ENCODE peak calls at places on chromosomes 16 and 17, in eight cellular contexts. H is HepG2, Z is IMR-90, V is K562, D is HCT116, E is SK-N-SH, X is H1, A is GM12878. U is an unnamed sample.

GRCh38 chr16:74650966-74651567 is 15.6 kb downstream of the RFWD3 start:
- DNase-seq in A (no peak), D (peak), E (peak), Z (no peak), H (peak), X (no peak), V (peak), U (no peak)

GRCh38 chr17:31743767-31744166 is 115.3 kb downstream of the COPRS start:
- DNase-seq in H (no peak), Z (peak), X (no peak), E (no peak), D (no peak), V (no peak), A (no peak), U (no peak)

GRCh38 chr17:876272-876671 is 94.1 kb downstream of the MRM3 start:
- DNase-seq in X (no peak), V (no peak), D (no peak), Z (no peak), H (no peak), E (no peak), A (no peak), U (no peak)

GRCh38 chr17:48388955-48389764 is 40.9 kb downstream of the SKAP1 start:
- DNase-seq in D (no peak), A (no peak), X (no peak), E (no peak), H (no peak), V (no peak), Z (no peak), U (no peak)

GRCh38 chr16:23974223-23974622 is 138.4 kb downstream of the PRKCB start:
- DNase-seq in D (no peak), H (no peak), V (no peak), E (no peak), A (no peak), Z (no peak), X (peak), U (no peak)

GRCh38 chr16:26053889-26054288 is 362.1 kb downstream of the HS3ST4 start:
- DNase-seq in Z (no peak), D (no peak), E (no peak), A (no peak), V (no peak), H (no peak), X (no peak), U (no peak)

GRCh38 chr17:66847704-66848103 is 12.8 kb downstream of the CACNG5 start:
- DNase-seq in H (no peak), D (no peak), X (no peak), E (no peak), V (no peak), Z (no peak), A (no peak), U (no peak)

GRCh38 chr16:13727943-13728342 is 192.0 kb upstream of the ERCC4 start:
- DNase-seq in A (no peak), X (no peak), H (no peak), Z (no peak), E (no peak), D (no peak), V (no peak), U (no peak)

GRCh38 chr16:14529010-14529669 is 100.9 kb downstream of the PARN start:
- DNase-seq in E (peak), D (peak), Z (peak), X (peak), A (peak), V (peak), H (peak), U (peak)

GRCh38 chr16:49776085-49776501 is 79.8 kb downstream of the ZNF423 start:
- DNase-seq in E (peak), Z (no peak), V (no peak), A (no peak), X (no peak), H (no peak), D (no peak), U (no peak)

GRCh38 chr17:17206149-17206912 is at the start of gene PLD6:
- DNase-seq in Z (peak), V (peak), A (peak), D (peak), H (peak), E (peak), X (no peak), U (peak)

GRCh38 chr17:33924105-33924504 is 331.0 kb upstream of the CCL2 start:
- DNase-seq in X (no peak), D (no peak), H (no peak), E (no peak), Z (no peak), A (no peak), V (peak), U (no peak)

GRCh38 chr16:16938009-16938408 is 532.8 kb downstream of the XYLT1 start:
- DNase-seq in D (no peak), A (no peak), E (peak), X (no peak), V (no peak), Z (no peak), H (no peak), U (no peak)

GRCh38 chr16:67278773-67279295 is 498 bp upstream of the PLEKHG4 start:
- DNase-seq in X (no peak), Z (no peak), V (peak), E (peak), D (no peak), A (no peak), H (no peak), U (peak)

GRCh38 chr17:49630113-49630900 is 47.6 kb downstream of the SPOP start:
- DNase-seq in D (no peak), V (no peak), H (no peak), E (no peak), Z (no peak), A (no peak), X (no peak), U (no peak)

GRCh38 chr17:80750263-80750662 is 205.6 kb downstream of the RPTOR start:
- DNase-seq in Z (no peak), H (no peak), V (no peak), E (no peak), A (no peak), D (no peak), X (no peak), U (no peak)

DNA sequence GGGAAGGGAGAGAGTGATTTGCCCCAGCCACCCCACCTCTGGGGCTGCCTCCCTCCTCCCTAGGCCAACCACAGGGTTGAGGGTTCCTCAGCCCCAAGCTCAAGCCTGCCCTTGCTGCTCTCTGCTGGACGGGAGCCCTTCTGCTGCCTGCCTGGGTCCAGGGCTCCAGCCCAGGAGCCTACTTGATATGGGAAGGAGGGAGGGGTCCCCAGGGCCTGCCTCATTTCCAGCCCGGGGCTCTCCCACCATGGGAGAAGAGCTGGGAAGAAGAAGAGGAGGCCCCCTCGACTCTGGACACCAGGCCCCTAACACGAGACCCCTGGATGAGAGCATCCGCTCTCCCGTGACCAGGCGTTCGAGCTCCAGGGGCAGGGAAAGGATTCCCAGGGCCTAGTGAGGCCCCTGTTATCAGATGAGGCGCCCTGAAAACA is 726 bp downstream of the SLC16A5 start:
- DNase-seq in A (no peak), X (no peak), V (no peak), E (no peak), Z (no peak), D (no peak), H (no peak), U (peak)
- H3K4me2 ChIP-seq in A (peak), X (peak), V (peak), E (no peak), Z (peak), D (peak), H (peak), U (peak)

DNA sequence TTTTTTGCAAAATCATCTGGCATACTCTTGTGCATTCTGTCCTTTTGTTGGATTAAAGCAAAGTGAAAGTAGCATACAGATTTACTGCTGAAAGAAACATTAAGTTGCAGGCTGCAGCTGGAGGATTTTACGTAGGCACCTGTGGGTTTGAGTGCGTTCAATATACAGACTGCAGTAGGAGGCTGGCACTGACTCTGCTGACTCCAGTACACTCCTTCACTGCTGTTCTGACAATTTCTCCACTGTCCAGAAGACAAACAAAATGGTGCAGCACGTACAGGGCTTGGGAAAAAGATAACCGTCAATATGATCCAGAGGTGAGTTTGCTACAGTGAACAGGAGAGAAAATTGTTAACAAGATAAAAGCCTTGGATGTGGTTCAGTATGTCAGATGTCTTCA is 73.3 kb downstream of the TANC2 start:
- DNase-seq in X (no peak), A (no peak), V (no peak), E (no peak), D (no peak), H (no peak), Z (peak), U (no peak)
- TF ChIP-seq RAD21 in X (no peak), A (no peak), V (no peak), E (no peak), D (no peak), H (no peak), Z (no peak), U (no peak)

GRCh38 chr16:56918467-56919012 is 13.4 kb upstream of the HERPUD1 start:
- DNase-seq in D (no peak), Z (no peak), X (no peak), A (no peak), H (no peak), E (no peak), V (no peak), U (no peak)

GRCh38 chr16:56914896-56915295 is 17.0 kb upstream of the HERPUD1 start:
- DNase-seq in D (no peak), A (no peak), X (no peak), Z (no peak), E (no peak), V (no peak), H (no peak), U (no peak)

GRCh38 chr16:56912746-56913703 is 18.9 kb upstream of the HERPUD1 start:
- DNase-seq in X (no peak), E (no peak), V (no peak), Z (peak), H (no peak), D (no peak), A (no peak), U (no peak)

GRCh38 chr16:56916571-56917403 is 15.2 kb upstream of the HERPUD1 start:
- DNase-seq in V (no peak), D (no peak), X (no peak), E (no peak), Z (no peak), A (peak), H (no peak), U (no peak)

GRCh38 chr16:56915311-56916105 is 16.4 kb upstream of the HERPUD1 start:
- DNase-seq in A (no peak), Z (no peak), E (no peak), X (no peak), D (no peak), V (no peak), H (no peak), U (no peak)
- H3K4me2 ChIP-seq in A (no peak), Z (no peak), E (no peak), X (no peak), D (no peak), V (no peak), H (no peak), U (no peak)

DNA sequence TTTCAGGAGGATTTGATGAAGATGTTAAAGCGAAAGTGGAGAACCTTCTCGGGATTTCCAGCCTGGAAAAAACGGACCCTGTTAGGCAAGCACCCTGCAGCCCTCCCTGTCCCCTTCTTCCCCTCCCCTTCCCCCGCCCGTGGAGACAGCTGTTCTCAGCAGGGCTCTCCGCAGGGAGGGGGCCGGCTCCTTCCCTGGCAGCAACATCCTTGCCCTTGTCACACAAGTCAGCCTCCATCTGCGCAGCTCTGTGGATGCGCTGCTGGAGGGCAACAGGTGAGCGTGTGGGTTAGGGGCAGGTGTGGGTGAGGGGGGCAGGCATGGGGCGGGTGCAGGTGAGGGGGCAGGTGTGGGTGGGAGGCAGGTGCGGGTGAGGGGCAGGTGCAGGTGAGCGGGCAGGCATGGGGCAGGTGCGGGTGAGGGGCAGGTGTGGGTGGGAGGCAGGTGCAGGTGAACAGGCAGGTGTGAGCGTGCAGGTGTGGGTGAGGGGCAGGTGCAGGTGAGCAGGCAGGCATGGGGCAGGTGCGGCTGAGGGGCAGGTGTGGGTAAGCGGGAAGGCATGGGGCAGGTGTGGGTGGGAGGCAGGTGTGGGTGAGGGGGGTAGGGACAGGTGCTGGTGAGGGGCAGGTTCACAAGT is 9.4 kb downstream of the CYBC1 start:
- DNase-seq in H (no peak), A (no peak), V (no peak), X (no peak), E (no peak), D (no peak), Z (no peak), U (no peak)
- TF ChIP-seq RAD21 in H (no peak), A (no peak), V (no peak), X (no peak), E (no peak), D (no peak), Z (no peak), U (no peak)

DNA sequence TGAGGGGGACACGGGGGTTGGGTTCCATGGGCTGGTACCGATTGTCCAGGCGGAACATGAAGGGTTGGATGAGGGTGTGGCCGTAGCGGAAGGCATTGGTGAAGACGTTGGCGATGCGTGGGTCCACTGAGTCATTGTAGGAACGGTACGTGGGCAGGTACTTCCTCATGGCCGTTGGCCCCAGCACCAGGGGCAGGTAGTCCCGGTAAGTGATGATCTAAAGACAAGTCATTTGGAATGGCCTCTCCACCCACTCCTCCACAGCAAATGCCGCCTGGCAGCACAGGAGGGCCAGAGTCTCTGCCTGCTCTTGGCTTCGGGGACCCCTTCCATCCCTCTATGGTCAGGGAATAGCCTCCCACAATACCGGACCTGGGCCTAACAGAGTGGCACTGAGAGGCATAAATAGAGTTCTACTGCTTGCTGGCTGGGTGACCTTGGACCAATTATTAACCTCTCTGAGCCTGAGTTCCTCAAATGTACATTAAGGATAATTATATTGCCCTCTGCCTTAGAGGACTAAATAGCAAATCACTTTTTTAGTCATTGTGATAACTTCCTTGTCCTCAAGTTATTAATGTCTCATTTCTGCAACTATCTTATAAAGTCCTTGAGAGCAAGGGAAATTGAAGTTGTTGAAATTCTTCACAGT is 7.2 kb downstream of the MPO start:
- DNase-seq in X (no peak), E (peak), H (no peak), A (no peak), D (no peak), Z (no peak), V (no peak), U (no peak)
- H3K4me2 ChIP-seq in X (no peak), E (no peak), H (no peak), A (no peak), D (no peak), Z (no peak), V (no peak), U (no peak)

GRCh38 chr17:77558846-77559626 is 399.5 kb upstream of the TNRC6C start:
- DNase-seq in H (peak), D (no peak), X (no peak), E (no peak), A (no peak), V (no peak), Z (peak), U (no peak)

GRCh38 chr17:77555110-77555509 is 403.4 kb upstream of the TNRC6C start:
- DNase-seq in Z (no peak), H (no peak), V (no peak), A (no peak), X (no peak), E (peak), D (no peak), U (no peak)

GRCh38 chr17:77553459-77554066 is 404.9 kb upstream of the TNRC6C start:
- DNase-seq in E (no peak), D (no peak), Z (no peak), V (no peak), X (no peak), H (no peak), A (no peak), U (no peak)

GRCh38 chr17:77556408-77557068 is 402.0 kb upstream of the TNRC6C start:
- DNase-seq in Z (no peak), V (no peak), E (no peak), D (no peak), H (no peak), X (no peak), A (no peak), U (no peak)

DNA sequence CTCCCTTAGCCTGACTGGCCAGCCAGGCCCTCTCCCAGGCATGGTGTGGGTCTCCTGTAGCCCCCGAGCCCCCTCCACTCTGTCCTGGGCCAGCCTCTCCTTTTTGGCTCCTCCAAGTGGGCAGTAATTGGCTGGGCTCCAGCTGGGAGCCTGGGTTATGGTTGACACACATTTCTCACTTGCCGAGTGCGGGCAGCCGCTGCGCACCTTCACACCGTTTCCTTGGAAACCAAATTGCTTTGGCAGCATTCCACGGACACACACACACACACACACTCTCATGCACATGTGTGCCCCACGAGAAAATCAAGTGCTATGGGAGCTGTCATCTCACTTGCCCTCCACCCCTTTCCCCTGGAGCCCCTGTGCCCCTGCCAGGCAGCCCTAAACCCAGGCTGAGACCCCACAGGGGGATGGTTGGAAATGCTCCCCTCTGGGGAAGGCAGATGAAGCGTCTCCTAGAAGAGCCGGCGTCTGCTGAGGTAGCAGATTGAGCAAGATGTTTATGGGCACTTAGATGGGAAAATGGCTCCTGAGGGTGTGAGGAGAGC is 402.7 kb upstream of the TNRC6C start:
- DNase-seq in H (no peak), V (no peak), D (no peak), X (no peak), E (peak), Z (no peak), A (no peak), U (peak)
- TF ChIP-seq RAD21 in H (no peak), V (no peak), D (no peak), X (no peak), E (peak), Z (no peak), A (no peak), U (no peak)

GRCh38 chr16:89061590-89062380 is 31.9 kb upstream of the ACSF3 start:
- DNase-seq in X (no peak), H (no peak), E (no peak), Z (no peak), A (no peak), V (no peak), D (no peak), U (no peak)
- H3K4me2 ChIP-seq in X (no peak), H (no peak), E (no peak), Z (no peak), A (peak), V (no peak), D (no peak), U (no peak)

DNA sequence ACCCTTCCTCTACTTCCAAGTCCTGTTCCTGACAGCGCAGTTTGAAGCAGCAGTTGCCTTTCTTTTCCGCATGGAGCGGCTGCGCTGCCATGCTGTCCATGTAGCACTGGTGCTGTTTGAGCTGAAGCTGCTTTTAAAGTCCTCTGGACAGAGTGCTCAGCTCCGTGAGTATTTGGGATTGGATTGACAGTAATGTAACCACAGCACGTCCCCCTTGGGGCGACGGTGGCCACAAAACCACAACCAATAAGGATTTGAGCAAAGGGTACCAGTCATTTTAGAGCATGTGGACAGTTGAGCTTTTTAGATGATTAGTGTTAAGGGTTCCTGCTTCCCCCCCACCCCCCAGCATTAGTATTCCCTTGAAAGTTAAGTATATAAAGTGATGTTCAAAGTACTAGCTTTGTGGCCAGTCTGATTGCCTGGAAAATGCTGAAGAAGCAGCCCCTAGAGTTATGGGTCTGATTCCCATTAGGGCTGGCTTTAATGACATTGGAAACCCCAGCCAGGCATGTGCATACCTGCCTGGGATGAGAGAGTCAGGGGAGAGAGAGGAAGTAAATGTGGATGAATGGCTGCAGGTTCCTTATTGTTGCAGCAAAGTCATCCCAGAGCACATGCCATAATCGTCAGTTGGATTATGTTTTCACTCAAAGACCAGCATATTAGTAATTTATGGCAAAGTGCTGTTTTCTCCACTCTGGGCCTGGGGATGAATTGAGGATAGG is 31.6 kb upstream of the SLC12A3 start:
- DNase-seq in V (no peak), Z (no peak), E (no peak), D (no peak), A (no peak), X (no peak), H (no peak), U (no peak)
- TF ChIP-seq RAD21 in V (no peak), Z (no peak), E (no peak), D (no peak), A (no peak), X (no peak), H (no peak), U (no peak)

U was measured in A549.